ENCODE peak calls at places on chromosome 3, in five cellular contexts. U is AG09309; Q is mucosa of descending colon; V is OCI-LY7; E is CD4-positive, alpha-beta T cell. Y is an unnamed sample.

GRCh38 chr3:31011383-31011782 is 116.9 kb upstream of the GADL1 start:
- DNase-seq in U (no peak), V (no peak), Q (no peak), E (no peak), Y (no peak)

GRCh38 chr3:138898708-138899107 is 48.2 kb downstream of the FOXL2 start:
- DNase-seq in V (no peak), E (no peak), U (no peak), Q (no peak), Y (no peak)

GRCh38 chr3:37319784-37320183 is 145.4 kb upstream of the LRRFIP2 start:
- DNase-seq in U (no peak), Q (no peak), E (no peak), V (no peak), Y (no peak)

GRCh38 chr3:151979914-151980313 is 106.5 kb downstream of the SUCNR1 start:
- DNase-seq in Q (no peak), E (no peak), U (peak), V (no peak), Y (no peak)

GRCh38 chr3:82294609-82295008 is 533.2 kb upstream of the GBE1 start:
- DNase-seq in E (no peak), Q (no peak), U (no peak), V (no peak), Y (no peak)

GRCh38 chr3:190863119-190863465 is 598 bp upstream of the GMNC start:
- DNase-seq in Q (no peak), V (no peak), E (no peak), U (no peak), Y (no peak)

GRCh38 chr3:144636833-144637232 is 665.2 kb downstream of the DIPK2A start:
- DNase-seq in V (no peak), Q (no peak), U (no peak), E (no peak), Y (no peak)

GRCh38 chr3:134373278-134373941 is 837 bp downstream of the AMOTL2 start:
- DNase-seq in V (no peak), E (no peak), Q (peak), U (peak), Y (peak)

GRCh38 chr3:132549169-132549568 is 47.9 kb upstream of the ACKR4 start:
- DNase-seq in V (no peak), E (no peak), Q (no peak), U (no peak), Y (no peak)

GRCh38 chr3:112814256-112814655 is 32.4 kb downstream of the CD200R1L start:
- DNase-seq in E (no peak), Q (no peak), V (peak), U (peak), Y (no peak)

GRCh38 chr3:111734652-111735051 is 124.4 kb upstream of the PHLDB2 start:
- DNase-seq in U (no peak), E (no peak), Q (no peak), V (no peak), Y (no peak)

GRCh38 chr3:58351920-58352319 is 19.2 kb downstream of the PXK start:
- DNase-seq in E (no peak), U (no peak), Q (no peak), V (peak), Y (no peak)

GRCh38 chr3:66237551-66237950 is 16.8 kb downstream of the SLC25A26 start:
- DNase-seq in U (no peak), V (no peak), Q (no peak), E (no peak), Y (no peak)

GRCh38 chr3:171347017-171347979 is 112.9 kb downstream of the TNIK start:
- DNase-seq in E (no peak), V (no peak), U (no peak), Q (no peak), Y (no peak)

GRCh38 chr3:127536818-127537810 is 53.4 kb downstream of the TPRA1 start:
- DNase-seq in V (no peak), Q (no peak), U (no peak), E (no peak), Y (peak)

GRCh38 chr3:190097025-190097424 is 23.7 kb downstream of the P3H2 start:
- DNase-seq in Q (no peak), E (no peak), U (no peak), V (no peak), Y (no peak)

GRCh38 chr3:151630035-151630434 is 103.7 kb upstream of the AADACL2 start:
- DNase-seq in Q (no peak), U (no peak), E (no peak), V (no peak), Y (no peak)

GRCh38 chr3:126421573-126422119 is 26.9 kb downstream of the CFAP100 start:
- DNase-seq in U (no peak), E (no peak), V (no peak), Q (no peak), Y (no peak)

GRCh38 chr3:11238880-11239279 is 33.3 kb upstream of the ATG7 start:
- DNase-seq in U (peak), Q (no peak), E (no peak), V (no peak), Y (no peak)

GRCh38 chr3:118943597-118943996 is 91.0 kb downstream of the IGSF11 start:
- DNase-seq in Q (no peak), V (no peak), U (no peak), E (no peak), Y (no peak)

DNA sequence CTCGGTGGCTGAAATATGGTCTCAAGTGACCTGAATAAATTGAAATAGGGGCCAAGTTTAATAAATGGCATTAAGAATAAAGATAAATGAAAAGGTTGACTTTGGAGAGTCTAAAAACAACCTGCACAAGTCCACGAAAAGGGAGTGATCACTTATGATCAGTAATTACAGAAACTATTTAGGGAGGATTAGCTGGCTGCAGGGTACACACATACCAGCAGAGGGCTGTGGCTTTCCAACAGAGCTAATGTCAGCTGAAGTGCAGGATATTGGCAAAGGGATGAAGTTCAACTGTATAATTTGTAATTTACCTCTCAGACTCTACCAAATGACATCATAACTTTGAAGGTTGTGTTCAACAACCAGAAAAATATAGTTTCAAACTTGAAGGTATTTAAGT is 86.8 kb downstream of the SYNPR start:
- DNase-seq in V (no peak), U (no peak), E (no peak), Q (peak), Y (no peak)
- TF ChIP-seq CTCF in V (peak), U (peak), E (no peak), Q (no peak), Y (peak)

GRCh38 chr3:63662500-63662899 is 10.0 kb downstream of the SNTN start:
- DNase-seq in Q (peak), E (no peak), U (no peak), V (no peak), Y (no peak)
- TF ChIP-seq CTCF in Q (no peak), E (no peak), U (peak), V (no peak), Y (no peak)

DNA sequence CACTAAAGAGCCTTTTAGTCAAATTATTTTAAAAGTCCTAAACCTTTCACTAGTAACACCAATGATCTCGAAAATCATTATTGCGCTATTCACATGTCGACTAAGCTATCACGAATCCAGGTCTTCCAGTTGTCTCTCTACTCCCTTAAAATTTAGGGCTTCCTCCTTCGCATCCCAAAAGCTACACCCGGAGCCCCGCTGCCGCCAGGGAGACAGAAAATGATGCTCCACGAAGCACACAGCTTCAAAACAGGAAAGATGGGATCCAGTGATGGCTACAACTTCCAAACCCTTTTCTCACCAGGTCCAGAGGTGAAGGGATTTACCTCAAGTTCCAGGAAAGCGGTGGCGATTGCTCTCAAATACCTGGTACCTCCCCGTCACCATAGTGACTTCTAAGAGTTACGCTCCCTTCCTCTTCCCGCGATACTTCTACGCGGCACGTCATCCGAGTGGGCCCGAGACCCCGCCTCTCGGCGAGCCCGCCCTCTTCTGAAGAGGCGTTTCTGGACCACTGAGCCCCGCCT is at the start of gene IFT80:
- DNase-seq in U (peak), Q (peak), E (peak), V (peak), Y (peak)
- TF ChIP-seq CTCF in U (peak), Q (no peak), E (no peak), V (no peak), Y (no peak)

DNA sequence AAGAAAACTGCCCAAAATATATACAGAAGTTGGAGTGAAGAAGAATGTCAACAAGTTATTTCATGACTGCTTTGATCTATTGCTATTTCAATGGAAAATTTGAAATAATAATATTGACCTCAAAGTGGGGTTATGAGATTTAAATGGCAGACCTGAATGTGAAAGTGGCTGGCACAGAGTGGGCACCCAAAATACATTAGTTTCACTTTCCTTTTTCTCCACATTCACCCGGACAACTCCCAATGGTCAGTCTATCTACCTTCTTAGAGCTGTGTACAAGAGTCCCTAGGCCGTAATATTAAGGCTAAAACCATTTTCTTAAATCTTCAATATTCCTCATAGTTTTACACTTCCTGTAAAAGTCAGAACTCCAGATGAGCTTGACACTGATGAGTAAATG is 61.6 kb upstream of the ETV5 start:
- DNase-seq in Q (no peak), V (no peak), U (no peak), E (no peak), Y (no peak)
- TF ChIP-seq CTCF in Q (no peak), V (no peak), U (no peak), E (no peak), Y (no peak)

GRCh38 chr3:153513236-153513635 is 351.2 kb downstream of the RAP2B start:
- DNase-seq in U (no peak), V (peak), E (no peak), Q (peak), Y (no peak)
- TF ChIP-seq CTCF in U (peak), V (peak), E (peak), Q (no peak), Y (peak)

Y was measured in neural crest cell.